ENCODE peak calls at places on chromosomes 4 and X, in five cellular contexts. J is A549, A is germinal center, X is HFFc6, L is NCI-H345. H is an unnamed sample.

GRCh38 chr4:31234494-31234893 is 514.3 kb downstream of the PCDH7 start:
- DNase-seq in J (no peak), A (no peak), X (no peak), L (no peak), H (peak)

GRCh38 chr4:40845136-40845910 is 95.6 kb downstream of the NSUN7 start:
- DNase-seq in J (no peak), A (no peak), X (no peak), L (no peak), H (no peak)

GRCh38 chr4:118270492-118270891 is 82.3 kb downstream of the PRSS12 start:
- DNase-seq in J (peak), A (peak), X (peak), L (peak), H (peak)

GRCh38 chr4:52861879-52862604 is at the start of gene RASL11B:
- DNase-seq in J (peak), A (peak), X (peak), L (peak), H (peak)

GRCh38 chrX:1450381-1451161 is 2.1 kb downstream of the ASMTL start:
- DNase-seq in J (no peak), A (no peak), X (no peak), L (no peak), H (no peak)

GRCh38 chr4:155207534-155208257 is 740 bp upstream of the NPY2R start:
- DNase-seq in J (peak), A (no peak), X (no peak), L (no peak), H (no peak)

GRCh38 chrX:40099046-40099968 is 1.5 kb upstream of the BCOR start:
- DNase-seq in J (peak), A (no peak), X (no peak), L (peak), H (peak)

GRCh38 chrX:39972340-39972739 is 125.4 kb downstream of the BCOR start:
- DNase-seq in J (no peak), A (no peak), X (peak), L (no peak), H (no peak)

GRCh38 chrX:40653535-40653934 is 6.2 kb upstream of the CXorf38 start:
- DNase-seq in J (no peak), A (no peak), X (no peak), L (no peak), H (no peak)

GRCh38 chr4:20422398-20422797 is 170.7 kb downstream of the SLIT2 start:
- DNase-seq in J (no peak), A (peak), X (peak), L (no peak), H (peak)

GRCh38 chr4:61202100-61202637 is 2.0 kb downstream of the ADGRL3 start:
- DNase-seq in J (no peak), A (no peak), X (no peak), L (peak), H (no peak)

GRCh38 chrX:100980608-100981497 is 11.3 kb downstream of the ARL13A start:
- DNase-seq in J (peak), A (no peak), X (peak), L (no peak), H (no peak)

GRCh38 chrX:5632061-5632614 is 596.5 kb downstream of the NLGN4X start:
- DNase-seq in J (no peak), A (no peak), X (no peak), L (no peak), H (no peak)

GRCh38 chr4:123488916-123489315 is 92.3 kb downstream of the SPRY1 start:
- DNase-seq in J (peak), A (no peak), X (peak), L (no peak), H (no peak)

GRCh38 chr4:182778222-182778982 is 138.8 kb downstream of the DCTD start:
- DNase-seq in J (no peak), A (no peak), X (no peak), L (no peak), H (no peak)